ENCODE peak calls at places on chromosomes 3 and 15, in seven cellular contexts. U, V, Y, E, K, H and T are unnamed samples.

GRCh38 chr3:189724366-189724765 is 93.2 kb downstream of the TP63 start:
- DNase-seq in U (no peak), V (no peak), Y (no peak), E (no peak), K (no peak), H (no peak), T (no peak)

GRCh38 chr15:48564690-48565089 is 80.8 kb downstream of the FBN1 start:
- DNase-seq in U (no peak), V (no peak), Y (no peak), E (no peak), K (no peak), H (no peak), T (no peak)

GRCh38 chr15:97972366-97972765 is 11.9 kb downstream of the ARRDC4 start:
- DNase-seq in U (no peak), V (no peak), Y (no peak), E (no peak), K (no peak), H (no peak), T (no peak)

GRCh38 chr15:77181305-77182074 is 110.6 kb upstream of the TSPAN3 start:
- DNase-seq in U (no peak), V (no peak), Y (peak; percentile 59), E (no peak), K (no peak), H (no peak), T (no peak)

GRCh38 chr15:67181221-67181639 is 73.2 kb downstream of the AAGAB start:
- DNase-seq in U (no peak), V (no peak), Y (peak; percentile 13), E (no peak), K (no peak), H (peak; percentile 55), T (peak; percentile 33)

GRCh38 chr3:144866504-144866903 is 894.9 kb downstream of the DIPK2A start:
- DNase-seq in U (no peak), V (no peak), Y (no peak), E (no peak), K (no peak), H (no peak), T (no peak)

GRCh38 chr3:143348486-143349327 is 229.1 kb downstream of the CHST2 start:
- DNase-seq in U (no peak), V (no peak), Y (no peak), E (no peak), K (no peak), H (no peak), T (no peak)

GRCh38 chr15:31801152-31801551 is 229.2 kb upstream of the CHRNA7 start:
- DNase-seq in U (no peak), V (no peak), Y (no peak), E (no peak), K (no peak), H (no peak), T (peak; percentile 4)

GRCh38 chr15:90412356-90413194 is 24.5 kb downstream of the IQGAP1 start:
- DNase-seq in U (peak; percentile 69), V (no peak), Y (peak; percentile 63), E (peak; percentile 44), K (peak; percentile 89), H (peak; percentile 73), T (peak; percentile 78)

GRCh38 chr15:67506775-67507747 is 13.9 kb upstream of the C15orf61 start:
- DNase-seq in U (no peak), V (no peak), Y (no peak), E (no peak), K (no peak), H (no peak), T (no peak)

GRCh38 chr15:44188810-44189209 is 6.3 kb downstream of the FRMD5 start:
- DNase-seq in U (no peak), V (no peak), Y (no peak), E (no peak), K (no peak), H (no peak), T (no peak)

GRCh38 chr3:40173291-40173710 is 136.2 kb upstream of the EIF1B start:
- DNase-seq in U (no peak), V (no peak), Y (no peak), E (no peak), K (no peak), H (peak; percentile 34), T (no peak)

GRCh38 chr15:85149460-85150129 is 167.9 kb downstream of the PDE8A start:
- DNase-seq in U (no peak), V (no peak), Y (no peak), E (no peak), K (no peak), H (no peak), T (no peak)

GRCh38 chr3:166488977-166489672 is 651.9 kb upstream of the BCHE start:
- DNase-seq in U (no peak), V (no peak), Y (no peak), E (no peak), K (no peak), H (peak; percentile 52), T (no peak)

GRCh38 chr3:79002465-79003372 is 765.1 kb downstream of the ROBO1 start:
- DNase-seq in U (no peak), V (no peak), Y (no peak), E (no peak), K (no peak), H (no peak), T (no peak)

GRCh38 chr3:195096484-195097330 is 174.3 kb downstream of the XXYLT1 start:
- DNase-seq in U (no peak), V (no peak), Y (no peak), E (no peak), K (no peak), H (no peak), T (peak; percentile 27)

GRCh38 chr3:113698891-113699465 is 2.5 kb upstream of the USF3 start:
- DNase-seq in U (no peak), V (no peak), Y (no peak), E (no peak), K (no peak), H (peak; percentile 69), T (peak; percentile 70)

GRCh38 chr3:170137971-170138370 is 43.6 kb downstream of the PHC3 start:
- DNase-seq in U (no peak), V (no peak), Y (no peak), E (peak; percentile 14), K (no peak), H (no peak), T (no peak)

GRCh38 chr3:51392301-51393095 is 1.4 kb downstream of the RBM15B start:
- DNase-seq in U (no peak), V (no peak), Y (no peak), E (no peak), K (peak; percentile 25), H (no peak), T (peak; percentile 18)

GRCh38 chr3:52609316-52609815 is 73.0 kb downstream of the UQCC5 start:
- DNase-seq in U (no peak), V (no peak), Y (no peak), E (no peak), K (no peak), H (no peak), T (no peak)

GRCh38 chr3:165193392-165194268 is 2.6 kb downstream of the SLITRK3 start:
- DNase-seq in U (no peak), V (no peak), Y (no peak), E (no peak), K (no peak), H (peak; percentile 69), T (no peak)

GRCh38 chr3:165195628-165196576 is at the start of gene SLITRK3:
- DNase-seq in U (no peak), V (no peak), Y (no peak), E (no peak), K (no peak), H (peak; percentile 75), T (no peak)

GRCh38 chr3:165195226-165195625 is 958 bp downstream of the SLITRK3 start:
- DNase-seq in U (no peak), V (no peak), Y (no peak), E (no peak), K (no peak), H (peak; percentile 68), T (peak; percentile 21)

GRCh38 chr3:165194477-165195135 is 1.6 kb downstream of the SLITRK3 start:
- DNase-seq in U (no peak), V (no peak), Y (no peak), E (no peak), K (no peak), H (peak; percentile 59), T (no peak)

GRCh38 chr3:165196577-165197561 is 685 bp upstream of the SLITRK3 start:
- DNase-seq in U (no peak), V (no peak), Y (no peak), E (no peak), K (no peak), H (peak; percentile 71), T (no peak)
- TF ChIP-seq CTCF in U (no peak), V (no peak), Y (no peak), E (no peak), K (no peak), H (no peak), T (no peak)

DNA sequence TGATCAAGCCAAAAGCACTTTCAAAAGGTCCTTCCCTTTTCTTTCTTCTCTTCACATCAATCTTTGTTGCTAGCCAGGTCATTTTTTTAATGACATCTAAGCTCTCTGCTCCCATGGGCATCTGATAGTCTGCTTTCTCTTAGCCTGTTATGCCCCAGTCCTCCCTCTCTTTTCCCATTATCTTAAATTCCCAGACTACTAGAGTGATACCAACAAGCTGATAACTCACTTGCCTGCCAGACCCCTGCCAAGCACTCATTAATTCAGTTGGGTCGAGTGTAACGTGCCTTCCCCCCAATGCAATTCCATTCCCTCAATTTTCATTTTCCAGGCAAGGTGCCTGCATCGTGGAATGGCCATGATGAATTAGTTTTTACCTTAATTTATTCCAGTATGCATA is 450.7 kb upstream of the ADAMTS9 start:
- DNase-seq in U (no peak), V (no peak), Y (no peak), E (no peak), K (no peak), H (no peak), T (no peak)
- TF ChIP-seq CTCF in U (no peak), V (no peak), Y (no peak), E (no peak), K (no peak), H (no peak), T (no peak)

GRCh38 chr15:52546031-52546751 is 17.5 kb upstream of the MYO5A start:
- DNase-seq in U (no peak), V (no peak), Y (no peak), E (no peak), K (no peak), H (peak; percentile 62), T (no peak)
- TF ChIP-seq CTCF in U (no peak), V (no peak), Y (no peak), E (no peak), K (no peak), H (peak; percentile 27), T (no peak)

DNA sequence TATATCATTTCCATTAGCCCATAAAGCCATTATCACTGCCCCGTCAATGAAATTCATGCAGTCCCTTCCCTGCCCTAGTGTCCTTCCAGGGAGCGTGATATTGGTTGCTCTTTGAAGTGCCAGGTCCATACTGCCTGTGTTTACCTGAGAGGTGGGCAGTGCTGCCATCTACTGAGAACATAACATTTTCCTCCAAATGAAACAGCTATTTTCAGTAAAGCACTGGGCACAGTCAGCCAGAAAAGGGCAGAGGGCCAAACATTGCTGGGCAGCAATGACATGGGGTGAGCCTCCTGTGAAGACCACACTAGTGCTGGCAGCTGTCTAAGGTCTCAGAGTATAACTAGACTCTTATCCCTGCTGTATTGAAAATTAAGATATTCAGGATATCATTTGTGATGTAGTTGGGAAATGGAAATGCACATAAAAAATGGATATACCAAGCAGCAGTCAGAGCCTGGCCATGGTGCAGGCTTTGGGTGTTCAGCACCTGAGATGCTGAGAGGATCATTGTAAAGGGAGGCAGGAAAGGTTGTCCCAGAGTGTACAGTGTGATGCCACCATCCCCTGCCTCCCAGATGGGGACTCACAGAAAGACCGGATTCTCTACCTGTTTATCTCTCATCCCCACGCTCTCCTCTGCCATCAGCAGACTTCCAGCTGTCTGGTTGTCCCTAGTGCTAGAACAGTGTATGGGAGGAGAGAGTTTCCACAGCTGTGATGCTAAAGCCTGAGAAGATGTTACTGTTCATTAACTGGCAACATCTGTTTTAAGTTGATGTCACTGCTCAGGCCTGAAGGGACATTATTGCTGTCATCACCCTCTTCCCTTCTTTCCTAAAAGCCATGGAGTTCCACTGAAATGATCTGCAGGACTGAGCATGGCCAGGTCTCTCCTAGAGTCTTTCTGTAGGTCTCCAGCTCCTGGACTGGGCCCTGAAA is 108.8 kb downstream of the ARNT2 start:
- DNase-seq in U (no peak), V (no peak), Y (no peak), E (no peak), K (no peak), H (no peak), T (no peak)
- TF ChIP-seq CTCF in U (peak; percentile 44), V (peak; percentile 1), Y (no peak), E (peak; percentile 56), K (peak; percentile 58), H (peak; percentile 44), T (no peak)